ENCODE peak calls at places on chromosomes 7 and 10, in four cellular contexts. One of them, this sample, is unnamed. For H3K4me1, the result is how much of the 10 kb centered on the place peaks cover.

GRCh38 chr10:101857802-101858476 is 14.3 kb upstream of the KCNIP2 start:
- DNase-seq in neuronal stem cell: no peak
- DNase-seq in body of pancreas: no peak
- DNase-seq in CD8-positive, alpha-beta T cell: no peak
- DNase-seq in this sample: no peak

GRCh38 chr7:91850455-91850854 is 30.0 kb downstream of the MTERF1 start:
- DNase-seq in neuronal stem cell: no peak
- DNase-seq in body of pancreas: no peak
- DNase-seq in CD8-positive, alpha-beta T cell: no peak
- DNase-seq in this sample: no peak

GRCh38 chr10:32169556-32169955 is 113.3 kb upstream of the KIF5B start:
- DNase-seq in neuronal stem cell: no peak
- DNase-seq in body of pancreas: peak
- DNase-seq in CD8-positive, alpha-beta T cell: no peak
- DNase-seq in this sample: no peak

GRCh38 chr7:77885155-77885554 is 86.6 kb downstream of the PHTF2 start:
- DNase-seq in neuronal stem cell: no peak
- DNase-seq in body of pancreas: no peak
- DNase-seq in CD8-positive, alpha-beta T cell: no peak
- DNase-seq in this sample: no peak

GRCh38 chr7:43625453-43625852 is 42.5 kb downstream of the STK17A start:
- DNase-seq in neuronal stem cell: no peak
- DNase-seq in body of pancreas: no peak
- DNase-seq in CD8-positive, alpha-beta T cell: peak
- DNase-seq in this sample: peak

GRCh38 chr10:114337510-114338462 is 66.5 kb downstream of the AFAP1L2 start:
- DNase-seq in neuronal stem cell: no peak
- DNase-seq in body of pancreas: no peak
- DNase-seq in CD8-positive, alpha-beta T cell: no peak
- DNase-seq in this sample: no peak

GRCh38 chr10:130739757-130740145 is 571.8 kb downstream of the TCERG1L start:
- DNase-seq in neuronal stem cell: no peak
- DNase-seq in body of pancreas: no peak
- DNase-seq in CD8-positive, alpha-beta T cell: no peak
- DNase-seq in this sample: no peak

GRCh38 chr7:137992042-137992737 is 9.7 kb downstream of the CREB3L2 start:
- DNase-seq in neuronal stem cell: no peak
- DNase-seq in body of pancreas: no peak
- DNase-seq in CD8-positive, alpha-beta T cell: no peak
- DNase-seq in this sample: no peak

GRCh38 chr10:71431945-71432905 is 35.5 kb downstream of the CDH23 start:
- DNase-seq in neuronal stem cell: no peak
- DNase-seq in body of pancreas: no peak
- DNase-seq in CD8-positive, alpha-beta T cell: no peak
- DNase-seq in this sample: no peak

GRCh38 chr10:79074732-79075131 is 6.0 kb downstream of the ZMIZ1 start:
- DNase-seq in neuronal stem cell: no peak
- DNase-seq in body of pancreas: peak
- DNase-seq in CD8-positive, alpha-beta T cell: no peak
- DNase-seq in this sample: no peak

GRCh38 chr7:148153611-148154010 is 437.0 kb upstream of the C7orf33 start:
- DNase-seq in neuronal stem cell: no peak
- DNase-seq in body of pancreas: peak
- DNase-seq in CD8-positive, alpha-beta T cell: no peak
- DNase-seq in this sample: no peak

GRCh38 chr10:97903128-97904025 is 53.7 kb downstream of the GOLGA7B start:
- DNase-seq in neuronal stem cell: no peak
- DNase-seq in body of pancreas: no peak
- DNase-seq in CD8-positive, alpha-beta T cell: no peak
- DNase-seq in this sample: no peak

GRCh38 chr10:62819521-62819920 is 3.4 kb upstream of the EGR2 start:
- DNase-seq in neuronal stem cell: no peak
- DNase-seq in body of pancreas: no peak
- DNase-seq in CD8-positive, alpha-beta T cell: no peak
- DNase-seq in this sample: no peak

GRCh38 chr10:86218160-86218559 is 148.4 kb downstream of the GRID1 start:
- DNase-seq in neuronal stem cell: no peak
- DNase-seq in body of pancreas: no peak
- DNase-seq in CD8-positive, alpha-beta T cell: no peak
- DNase-seq in this sample: no peak

GRCh38 chr10:30591249-30591670 is 38.3 kb downstream of the LYZL2 start:
- DNase-seq in neuronal stem cell: peak
- DNase-seq in body of pancreas: peak
- DNase-seq in CD8-positive, alpha-beta T cell: peak
- DNase-seq in this sample: peak

GRCh38 chr10:30587522-30588031 is 42.0 kb downstream of the LYZL2 start:
- DNase-seq in neuronal stem cell: no peak
- DNase-seq in body of pancreas: peak
- DNase-seq in CD8-positive, alpha-beta T cell: no peak
- DNase-seq in this sample: no peak

GRCh38 chr10:30586828-30587227 is 42.7 kb downstream of the LYZL2 start:
- DNase-seq in neuronal stem cell: no peak
- DNase-seq in body of pancreas: no peak
- DNase-seq in CD8-positive, alpha-beta T cell: no peak
- DNase-seq in this sample: no peak

GRCh38 chr10:30594077-30594476 is 35.5 kb downstream of the LYZL2 start:
- DNase-seq in neuronal stem cell: no peak
- DNase-seq in body of pancreas: no peak
- DNase-seq in CD8-positive, alpha-beta T cell: no peak
- DNase-seq in this sample: no peak

DNA sequence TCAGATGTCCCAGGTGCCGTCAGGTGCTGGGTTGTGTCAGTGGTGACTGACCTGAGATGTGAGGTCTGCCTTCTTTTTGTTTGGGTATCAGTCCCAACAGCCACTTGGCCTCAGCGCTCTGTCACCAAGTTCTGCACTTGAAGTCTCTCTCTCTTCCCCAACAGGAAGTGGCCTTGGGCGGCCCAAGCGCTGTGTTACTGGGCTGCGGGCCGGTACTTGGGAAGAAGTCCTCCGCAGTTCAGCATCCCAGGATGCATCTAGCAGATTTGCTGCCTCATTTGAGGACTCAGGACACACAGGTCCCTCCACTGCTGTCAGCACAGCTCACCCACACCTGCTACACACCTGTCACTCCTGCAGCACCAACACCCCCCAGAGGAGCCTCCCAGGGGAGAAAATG is 40.1 kb downstream of the LYZL2 start:
- DNase-seq in neuronal stem cell: no peak
- DNase-seq in body of pancreas: no peak
- DNase-seq in CD8-positive, alpha-beta T cell: no peak
- DNase-seq in this sample: no peak
- H3K4me1 ChIP-seq in neuronal stem cell: under half
- H3K4me1 ChIP-seq in body of pancreas: under half
- H3K4me1 ChIP-seq in CD8-positive, alpha-beta T cell: under half
- H3K4me1 ChIP-seq in this sample: under half

GRCh38 chr7:35645691-35646090 is 49.2 kb downstream of the HERPUD2 start:
- DNase-seq in neuronal stem cell: no peak
- DNase-seq in body of pancreas: no peak
- DNase-seq in CD8-positive, alpha-beta T cell: no peak
- DNase-seq in this sample: no peak
- H3K27ac ChIP-seq in neuronal stem cell: no peak
- H3K27ac ChIP-seq in body of pancreas: no peak
- H3K27ac ChIP-seq in CD8-positive, alpha-beta T cell: no peak
- H3K27ac ChIP-seq in this sample: no peak

GRCh38 chr7:24840543-24840942 is 83.3 kb upstream of the GSDME start:
- DNase-seq in neuronal stem cell: no peak
- DNase-seq in body of pancreas: no peak
- DNase-seq in CD8-positive, alpha-beta T cell: no peak
- DNase-seq in this sample: no peak
- H3K4me1 ChIP-seq in neuronal stem cell: under half
- H3K4me1 ChIP-seq in body of pancreas: under half
- H3K4me1 ChIP-seq in CD8-positive, alpha-beta T cell: under half
- H3K4me1 ChIP-seq in this sample: under half

GRCh38 chr10:104736006-104736405 is 94.9 kb downstream of the SORCS3 start:
- DNase-seq in neuronal stem cell: no peak
- DNase-seq in body of pancreas: no peak
- DNase-seq in CD8-positive, alpha-beta T cell: no peak
- DNase-seq in this sample: no peak

GRCh38 chr10:104735469-104735868 is 94.4 kb downstream of the SORCS3 start:
- DNase-seq in neuronal stem cell: no peak
- DNase-seq in body of pancreas: no peak
- DNase-seq in CD8-positive, alpha-beta T cell: no peak
- DNase-seq in this sample: no peak

GRCh38 chr10:104734408-104734807 is 93.3 kb downstream of the SORCS3 start:
- DNase-seq in neuronal stem cell: no peak
- DNase-seq in body of pancreas: no peak
- DNase-seq in CD8-positive, alpha-beta T cell: no peak
- DNase-seq in this sample: no peak

GRCh38 chr10:104732222-104732621 is 91.1 kb downstream of the SORCS3 start:
- DNase-seq in neuronal stem cell: no peak
- DNase-seq in body of pancreas: no peak
- DNase-seq in CD8-positive, alpha-beta T cell: no peak
- DNase-seq in this sample: no peak

GRCh38 chr10:104735036-104735435 is 93.9 kb downstream of the SORCS3 start:
- DNase-seq in neuronal stem cell: no peak
- DNase-seq in body of pancreas: no peak
- DNase-seq in CD8-positive, alpha-beta T cell: no peak
- DNase-seq in this sample: no peak
- H3K27ac ChIP-seq in neuronal stem cell: no peak
- H3K27ac ChIP-seq in body of pancreas: no peak
- H3K27ac ChIP-seq in CD8-positive, alpha-beta T cell: no peak
- H3K27ac ChIP-seq in this sample: no peak

DNA sequence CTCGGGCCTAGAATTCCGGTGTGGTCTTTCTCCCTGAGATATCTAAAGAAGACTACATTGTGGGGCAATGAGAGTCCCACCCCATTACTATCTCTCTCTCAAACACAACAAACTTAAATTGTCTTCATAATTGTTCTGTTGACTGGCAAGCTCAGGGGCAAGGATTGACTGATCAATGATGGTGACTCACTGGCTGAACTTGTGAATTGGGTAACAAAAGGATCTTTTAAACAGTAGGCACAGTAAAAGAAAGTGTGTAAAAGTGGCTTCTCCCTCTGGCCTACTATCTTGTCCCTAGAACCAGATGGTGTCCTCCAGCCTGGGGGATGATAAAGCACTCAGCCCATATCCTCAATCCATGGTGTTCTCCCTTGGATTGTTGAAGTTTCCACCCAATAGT is 63.1 kb upstream of the RAPGEF5 start:
- DNase-seq in neuronal stem cell: no peak
- DNase-seq in body of pancreas: no peak
- DNase-seq in CD8-positive, alpha-beta T cell: no peak
- DNase-seq in this sample: no peak
- H3K4me1 ChIP-seq in neuronal stem cell: under half
- H3K4me1 ChIP-seq in body of pancreas: under half
- H3K4me1 ChIP-seq in CD8-positive, alpha-beta T cell: under half
- H3K4me1 ChIP-seq in this sample: under half

GRCh38 chr7:12771378-12771877 is 84.0 kb downstream of the ARL4A start:
- DNase-seq in neuronal stem cell: peak
- DNase-seq in body of pancreas: peak
- DNase-seq in CD8-positive, alpha-beta T cell: no peak
- DNase-seq in this sample: no peak

GRCh38 chr7:12769464-12769863 is 82.0 kb downstream of the ARL4A start:
- DNase-seq in neuronal stem cell: no peak
- DNase-seq in body of pancreas: no peak
- DNase-seq in CD8-positive, alpha-beta T cell: no peak
- DNase-seq in this sample: no peak

GRCh38 chr7:12772768-12773167 is 85.3 kb downstream of the ARL4A start:
- DNase-seq in neuronal stem cell: no peak
- DNase-seq in body of pancreas: no peak
- DNase-seq in CD8-positive, alpha-beta T cell: no peak
- DNase-seq in this sample: no peak

GRCh38 chr7:12768948-12769347 is 81.5 kb downstream of the ARL4A start:
- DNase-seq in neuronal stem cell: no peak
- DNase-seq in body of pancreas: no peak
- DNase-seq in CD8-positive, alpha-beta T cell: no peak
- DNase-seq in this sample: no peak

DNA sequence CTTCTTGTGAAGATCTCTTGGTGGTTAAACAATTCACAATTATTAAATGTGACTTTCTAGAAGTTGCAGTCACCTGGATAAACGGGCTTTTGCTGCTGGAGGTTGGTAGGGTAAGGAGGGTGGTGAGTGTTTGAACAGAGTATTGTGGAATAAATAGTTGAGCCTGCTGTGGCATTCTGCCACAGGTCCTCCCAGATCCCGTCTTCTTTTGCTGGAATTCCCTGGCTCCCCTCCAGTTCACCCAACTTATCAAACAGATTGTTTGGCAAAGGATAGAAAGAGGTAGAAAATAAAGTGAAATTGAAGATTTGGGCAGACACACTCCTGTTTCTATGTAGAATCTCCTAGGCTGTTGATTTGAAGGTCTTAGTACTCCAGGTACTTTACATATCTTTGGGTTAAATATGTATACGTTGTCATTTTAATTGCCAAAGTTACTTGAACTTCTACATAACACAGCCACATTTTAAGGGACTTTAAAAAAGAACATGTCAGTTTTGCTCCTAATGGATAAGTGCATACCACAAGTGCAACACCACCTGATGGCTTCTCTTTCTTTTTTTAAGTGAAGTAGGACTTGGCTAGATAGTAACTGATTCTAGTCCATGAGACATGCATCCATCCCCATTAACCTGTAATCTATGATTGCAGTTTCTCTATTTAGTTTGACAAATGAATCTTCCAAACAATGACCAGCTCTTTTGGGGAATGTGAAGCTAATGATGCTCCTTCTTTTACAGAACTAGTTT is 83.0 kb downstream of the ARL4A start:
- DNase-seq in neuronal stem cell: no peak
- DNase-seq in body of pancreas: peak
- DNase-seq in CD8-positive, alpha-beta T cell: no peak
- DNase-seq in this sample: no peak
- H3K27ac ChIP-seq in neuronal stem cell: no peak
- H3K27ac ChIP-seq in body of pancreas: no peak
- H3K27ac ChIP-seq in CD8-positive, alpha-beta T cell: no peak
- H3K27ac ChIP-seq in this sample: no peak

GRCh38 chr7:112255388-112255720 is 48.9 kb downstream of the ZNF277 start:
- DNase-seq in neuronal stem cell: no peak
- DNase-seq in body of pancreas: no peak
- DNase-seq in CD8-positive, alpha-beta T cell: no peak
- DNase-seq in this sample: no peak

GRCh38 chr7:112252691-112253090 is 46.2 kb downstream of the ZNF277 start:
- DNase-seq in neuronal stem cell: no peak
- DNase-seq in body of pancreas: no peak
- DNase-seq in CD8-positive, alpha-beta T cell: no peak
- DNase-seq in this sample: no peak

GRCh38 chr7:112252141-112252540 is 45.6 kb downstream of the ZNF277 start:
- DNase-seq in neuronal stem cell: no peak
- DNase-seq in body of pancreas: no peak
- DNase-seq in CD8-positive, alpha-beta T cell: no peak
- DNase-seq in this sample: no peak

GRCh38 chr7:112254709-112255387 is 48.4 kb downstream of the ZNF277 start:
- DNase-seq in neuronal stem cell: no peak
- DNase-seq in body of pancreas: no peak
- DNase-seq in CD8-positive, alpha-beta T cell: no peak
- DNase-seq in this sample: no peak

GRCh38 chr7:112254166-112254565 is 47.7 kb downstream of the ZNF277 start:
- DNase-seq in neuronal stem cell: no peak
- DNase-seq in body of pancreas: no peak
- DNase-seq in CD8-positive, alpha-beta T cell: no peak
- DNase-seq in this sample: no peak
- H3K4me1 ChIP-seq in neuronal stem cell: under half
- H3K4me1 ChIP-seq in body of pancreas: under half
- H3K4me1 ChIP-seq in CD8-positive, alpha-beta T cell: under half
- H3K4me1 ChIP-seq in this sample: under half

DNA sequence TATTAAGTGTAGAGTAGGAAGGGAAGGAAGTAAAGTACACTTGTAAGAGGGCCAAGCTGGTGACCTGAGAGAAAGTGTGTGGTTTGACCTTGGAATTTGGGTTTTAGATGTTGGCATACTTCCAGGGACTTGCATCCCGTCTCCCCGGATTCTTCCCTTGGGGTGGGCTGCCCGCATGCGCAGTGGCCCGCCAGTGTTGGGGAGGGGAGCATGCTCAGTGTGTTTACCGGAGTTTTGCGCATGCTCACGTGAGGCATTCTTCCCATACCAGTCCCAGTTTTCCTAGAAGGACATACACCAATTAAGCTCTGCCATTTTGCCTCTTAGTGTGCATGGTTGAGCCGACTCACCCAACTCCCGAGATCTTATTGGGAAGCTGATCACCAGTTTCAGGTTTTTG is 9.4 kb downstream of the PDSS1 start:
- DNase-seq in neuronal stem cell: no peak
- DNase-seq in body of pancreas: no peak
- DNase-seq in CD8-positive, alpha-beta T cell: no peak
- DNase-seq in this sample: no peak
- H3K27ac ChIP-seq in neuronal stem cell: no peak
- H3K27ac ChIP-seq in body of pancreas: no peak
- H3K27ac ChIP-seq in CD8-positive, alpha-beta T cell: no peak
- H3K27ac ChIP-seq in this sample: no peak

This sample was measured in effector memory CD4-positive, alpha-beta T cell.